ENCODE peak calls at places on chromosomes 6 and 20, in eight cellular contexts. One of them, this sample, is unnamed.

GRCh38 chr6:6218246-6219085 is 102.0 kb downstream of the F13A1 start:
- DNase-seq in T1000: no peak
- DNase-seq in activated CD4-positive, alpha-beta T cell treated with anti-CD3 and anti-CD28 coated beads for 48 hours: no peak
- DNase-seq in HS-27A: no peak
- DNase-seq in tibial artery: no peak
- DNase-seq in activated T-cell treated with anti-CD3 and anti-CD28 coated beads for 4 hours: no peak
- DNase-seq in ELR: peak; percentile 1
- DNase-seq in GM03348: peak; percentile 13
- DNase-seq in this sample: peak; percentile 88

GRCh38 chr20:54123587-54124180 is 50.1 kb downstream of the CYP24A1 start:
- DNase-seq in T1000: peak; percentile 96
- DNase-seq in activated CD4-positive, alpha-beta T cell treated with anti-CD3 and anti-CD28 coated beads for 48 hours: no peak
- DNase-seq in HS-27A: no peak
- DNase-seq in tibial artery: no peak
- DNase-seq in activated T-cell treated with anti-CD3 and anti-CD28 coated beads for 4 hours: no peak
- DNase-seq in ELR: peak; percentile 99
- DNase-seq in GM03348: peak; percentile 72
- DNase-seq in this sample: peak; percentile 77

GRCh38 chr6:33427585-33428218 is 7.8 kb downstream of the SYNGAP1 start:
- DNase-seq in T1000: no peak
- DNase-seq in activated CD4-positive, alpha-beta T cell treated with anti-CD3 and anti-CD28 coated beads for 48 hours: peak; percentile 64
- DNase-seq in HS-27A: no peak
- DNase-seq in tibial artery: peak; percentile 45
- DNase-seq in activated T-cell treated with anti-CD3 and anti-CD28 coated beads for 4 hours: peak; percentile 62
- DNase-seq in ELR: peak; percentile 50
- DNase-seq in GM03348: peak; percentile 80
- DNase-seq in this sample: no peak

GRCh38 chr6:157755752-157756411 is 67.2 kb upstream of the SNX9 start:
- DNase-seq in T1000: no peak
- DNase-seq in activated CD4-positive, alpha-beta T cell treated with anti-CD3 and anti-CD28 coated beads for 48 hours: peak; percentile 82
- DNase-seq in HS-27A: no peak
- DNase-seq in tibial artery: no peak
- DNase-seq in activated T-cell treated with anti-CD3 and anti-CD28 coated beads for 4 hours: peak; percentile 64
- DNase-seq in ELR: no peak
- DNase-seq in GM03348: no peak
- DNase-seq in this sample: no peak

GRCh38 chr6:13472099-13472498 is 15.3 kb downstream of the GFOD1 start:
- DNase-seq in T1000: no peak
- DNase-seq in activated CD4-positive, alpha-beta T cell treated with anti-CD3 and anti-CD28 coated beads for 48 hours: no peak
- DNase-seq in HS-27A: no peak
- DNase-seq in tibial artery: no peak
- DNase-seq in activated T-cell treated with anti-CD3 and anti-CD28 coated beads for 4 hours: no peak
- DNase-seq in ELR: no peak
- DNase-seq in GM03348: no peak
- DNase-seq in this sample: no peak

GRCh38 chr20:48106428-48106827 is 321.1 kb upstream of the SULF2 start:
- DNase-seq in T1000: no peak
- DNase-seq in activated CD4-positive, alpha-beta T cell treated with anti-CD3 and anti-CD28 coated beads for 48 hours: no peak
- DNase-seq in HS-27A: no peak
- DNase-seq in tibial artery: no peak
- DNase-seq in activated T-cell treated with anti-CD3 and anti-CD28 coated beads for 4 hours: no peak
- DNase-seq in ELR: no peak
- DNase-seq in GM03348: no peak
- DNase-seq in this sample: no peak

GRCh38 chr6:134676307-134677281 is 273.3 kb downstream of the ALDH8A1 start:
- DNase-seq in T1000: no peak
- DNase-seq in activated CD4-positive, alpha-beta T cell treated with anti-CD3 and anti-CD28 coated beads for 48 hours: no peak
- DNase-seq in HS-27A: no peak
- DNase-seq in tibial artery: no peak
- DNase-seq in activated T-cell treated with anti-CD3 and anti-CD28 coated beads for 4 hours: no peak
- DNase-seq in ELR: no peak
- DNase-seq in GM03348: no peak
- DNase-seq in this sample: peak; percentile 73

GRCh38 chr6:145738265-145738664 is 2.9 kb upstream of the EPM2A start:
- DNase-seq in T1000: no peak
- DNase-seq in activated CD4-positive, alpha-beta T cell treated with anti-CD3 and anti-CD28 coated beads for 48 hours: no peak
- DNase-seq in HS-27A: no peak
- DNase-seq in tibial artery: no peak
- DNase-seq in activated T-cell treated with anti-CD3 and anti-CD28 coated beads for 4 hours: no peak
- DNase-seq in ELR: no peak
- DNase-seq in GM03348: no peak
- DNase-seq in this sample: no peak

GRCh38 chr6:85961125-85961524 is 318.4 kb upstream of the SYNCRIP start:
- DNase-seq in T1000: no peak
- DNase-seq in activated CD4-positive, alpha-beta T cell treated with anti-CD3 and anti-CD28 coated beads for 48 hours: no peak
- DNase-seq in HS-27A: no peak
- DNase-seq in tibial artery: no peak
- DNase-seq in activated T-cell treated with anti-CD3 and anti-CD28 coated beads for 4 hours: no peak
- DNase-seq in ELR: no peak
- DNase-seq in GM03348: no peak
- DNase-seq in this sample: no peak

GRCh38 chr6:36615018-36615761 is 21.0 kb downstream of the SRSF3 start:
- DNase-seq in T1000: peak; percentile 42
- DNase-seq in activated CD4-positive, alpha-beta T cell treated with anti-CD3 and anti-CD28 coated beads for 48 hours: peak; percentile 64
- DNase-seq in HS-27A: no peak
- DNase-seq in tibial artery: no peak
- DNase-seq in activated T-cell treated with anti-CD3 and anti-CD28 coated beads for 4 hours: peak; percentile 23
- DNase-seq in ELR: peak; percentile 77
- DNase-seq in GM03348: peak; percentile 74
- DNase-seq in this sample: peak; percentile 77

GRCh38 chr20:36311854-36312723 is 6.0 kb downstream of the DLGAP4 start:
- DNase-seq in T1000: no peak
- DNase-seq in activated CD4-positive, alpha-beta T cell treated with anti-CD3 and anti-CD28 coated beads for 48 hours: no peak
- DNase-seq in HS-27A: no peak
- DNase-seq in tibial artery: no peak
- DNase-seq in activated T-cell treated with anti-CD3 and anti-CD28 coated beads for 4 hours: no peak
- DNase-seq in ELR: no peak
- DNase-seq in GM03348: no peak
- DNase-seq in this sample: no peak

GRCh38 chr6:154460306-154461071 is 50.0 kb downstream of the CNKSR3 start:
- DNase-seq in T1000: no peak
- DNase-seq in activated CD4-positive, alpha-beta T cell treated with anti-CD3 and anti-CD28 coated beads for 48 hours: no peak
- DNase-seq in HS-27A: no peak
- DNase-seq in tibial artery: no peak
- DNase-seq in activated T-cell treated with anti-CD3 and anti-CD28 coated beads for 4 hours: no peak
- DNase-seq in ELR: peak; percentile 50
- DNase-seq in GM03348: peak; percentile 69
- DNase-seq in this sample: peak; percentile 85

GRCh38 chr20:38617011-38617829 is 15.6 kb downstream of the ARHGAP40 start:
- DNase-seq in T1000: no peak
- DNase-seq in activated CD4-positive, alpha-beta T cell treated with anti-CD3 and anti-CD28 coated beads for 48 hours: no peak
- DNase-seq in HS-27A: no peak
- DNase-seq in tibial artery: no peak
- DNase-seq in activated T-cell treated with anti-CD3 and anti-CD28 coated beads for 4 hours: no peak
- DNase-seq in ELR: peak; percentile 92
- DNase-seq in GM03348: peak; percentile 64
- DNase-seq in this sample: peak; percentile 13

GRCh38 chr6:4008324-4009047 is 70.5 kb downstream of the FAM217A start:
- DNase-seq in T1000: no peak
- DNase-seq in activated CD4-positive, alpha-beta T cell treated with anti-CD3 and anti-CD28 coated beads for 48 hours: no peak
- DNase-seq in HS-27A: no peak
- DNase-seq in tibial artery: no peak
- DNase-seq in activated T-cell treated with anti-CD3 and anti-CD28 coated beads for 4 hours: no peak
- DNase-seq in ELR: peak; percentile 86
- DNase-seq in GM03348: peak; percentile 78
- DNase-seq in this sample: peak; percentile 75

GRCh38 chr20:5135363-5136012 is 8.7 kb downstream of the CDS2 start:
- DNase-seq in T1000: no peak
- DNase-seq in activated CD4-positive, alpha-beta T cell treated with anti-CD3 and anti-CD28 coated beads for 48 hours: no peak
- DNase-seq in HS-27A: no peak
- DNase-seq in tibial artery: peak; percentile 31
- DNase-seq in activated T-cell treated with anti-CD3 and anti-CD28 coated beads for 4 hours: no peak
- DNase-seq in ELR: no peak
- DNase-seq in GM03348: no peak
- DNase-seq in this sample: no peak

GRCh38 chr6:71326611-71327010 is 38.0 kb downstream of the OGFRL1 start:
- DNase-seq in T1000: no peak
- DNase-seq in activated CD4-positive, alpha-beta T cell treated with anti-CD3 and anti-CD28 coated beads for 48 hours: no peak
- DNase-seq in HS-27A: no peak
- DNase-seq in tibial artery: no peak
- DNase-seq in activated T-cell treated with anti-CD3 and anti-CD28 coated beads for 4 hours: no peak
- DNase-seq in ELR: peak; percentile 35
- DNase-seq in GM03348: no peak
- DNase-seq in this sample: no peak

GRCh38 chr6:169224185-169224695 is 29.4 kb downstream of the THBS2 start:
- DNase-seq in T1000: peak; percentile 24
- DNase-seq in activated CD4-positive, alpha-beta T cell treated with anti-CD3 and anti-CD28 coated beads for 48 hours: no peak
- DNase-seq in HS-27A: no peak
- DNase-seq in tibial artery: no peak
- DNase-seq in activated T-cell treated with anti-CD3 and anti-CD28 coated beads for 4 hours: no peak
- DNase-seq in ELR: peak; percentile 28
- DNase-seq in GM03348: no peak
- DNase-seq in this sample: no peak

GRCh38 chr20:63627700-63628245 is 872 bp upstream of the GMEB2 start:
- DNase-seq in T1000: no peak
- DNase-seq in activated CD4-positive, alpha-beta T cell treated with anti-CD3 and anti-CD28 coated beads for 48 hours: no peak
- DNase-seq in HS-27A: no peak
- DNase-seq in tibial artery: no peak
- DNase-seq in activated T-cell treated with anti-CD3 and anti-CD28 coated beads for 4 hours: no peak
- DNase-seq in ELR: no peak
- DNase-seq in GM03348: no peak
- DNase-seq in this sample: no peak

GRCh38 chr6:98633886-98634285 is 200.5 kb upstream of the POU3F2 start:
- DNase-seq in T1000: no peak
- DNase-seq in activated CD4-positive, alpha-beta T cell treated with anti-CD3 and anti-CD28 coated beads for 48 hours: no peak
- DNase-seq in HS-27A: no peak
- DNase-seq in tibial artery: no peak
- DNase-seq in activated T-cell treated with anti-CD3 and anti-CD28 coated beads for 4 hours: no peak
- DNase-seq in ELR: no peak
- DNase-seq in GM03348: no peak
- DNase-seq in this sample: peak; percentile 13

GRCh38 chr6:159267165-159267564 is 98.0 kb downstream of the FNDC1 start:
- DNase-seq in T1000: no peak
- DNase-seq in activated CD4-positive, alpha-beta T cell treated with anti-CD3 and anti-CD28 coated beads for 48 hours: peak; percentile 15
- DNase-seq in HS-27A: no peak
- DNase-seq in tibial artery: no peak
- DNase-seq in activated T-cell treated with anti-CD3 and anti-CD28 coated beads for 4 hours: no peak
- DNase-seq in ELR: peak; percentile 36
- DNase-seq in GM03348: peak; percentile 37
- DNase-seq in this sample: no peak